ENCODE peak calls at places on chromosome 13, in four cellular contexts. X is K562, T is hepatocyte, G is SK-N-SH. S is an unnamed sample.

GRCh38 chr13:21338156-21338555 is 120.9 kb downstream of the ZDHHC20 start:
- DNase-seq in T (no peak), X (no peak), G (no peak), S (no peak)

GRCh38 chr13:67267136-67267535 is 37.0 kb upstream of the PCDH9 start:
- DNase-seq in X (no peak), T (no peak), G (no peak), S (no peak)

GRCh38 chr13:31909889-31910551 is 121.6 kb upstream of the FRY start:
- DNase-seq in G (peak; percentile 18), T (peak; percentile 82), X (peak; percentile 25), S (peak; percentile 44)

GRCh38 chr13:89708013-89708412 is 1639.5 kb upstream of the MIR17HG start:
- DNase-seq in G (no peak), T (no peak), X (no peak), S (no peak)

GRCh38 chr13:80726895-80727294 is 386.0 kb upstream of the SPRY2 start:
- DNase-seq in G (no peak), X (no peak), T (no peak), S (no peak)

GRCh38 chr13:94537740-94538630 is 58.0 kb downstream of the TGDS start:
- DNase-seq in G (no peak), X (no peak), T (no peak), S (no peak)

GRCh38 chr13:94182185-94182761 is 297.2 kb downstream of the DCT start:
- DNase-seq in T (peak; percentile 38), G (no peak), X (no peak), S (no peak)

GRCh38 chr13:74114202-74114601 is 20.0 kb downstream of the KLF12 start:
- DNase-seq in G (no peak), X (no peak), T (no peak), S (no peak)

GRCh38 chr13:87172166-87172825 is 498.9 kb upstream of the SLITRK5 start:
- DNase-seq in X (no peak), G (no peak), T (no peak), S (no peak)

GRCh38 chr13:36778083-36778671 is 40.8 kb upstream of the RFXAP start:
- DNase-seq in X (no peak), G (no peak), T (peak; percentile 55), S (no peak)

GRCh38 chr13:85254641-85255040 is 544.6 kb downstream of the SLITRK6 start:
- DNase-seq in T (no peak), X (no peak), G (no peak), S (no peak)

GRCh38 chr13:85508683-85509329 is 290.4 kb downstream of the SLITRK6 start:
- DNase-seq in X (no peak), T (no peak), G (no peak), S (no peak)

GRCh38 chr13:113669231-113669870 is 2.3 kb downstream of the GRK1 start:
- DNase-seq in T (no peak), X (no peak), G (no peak), S (no peak)

DNA sequence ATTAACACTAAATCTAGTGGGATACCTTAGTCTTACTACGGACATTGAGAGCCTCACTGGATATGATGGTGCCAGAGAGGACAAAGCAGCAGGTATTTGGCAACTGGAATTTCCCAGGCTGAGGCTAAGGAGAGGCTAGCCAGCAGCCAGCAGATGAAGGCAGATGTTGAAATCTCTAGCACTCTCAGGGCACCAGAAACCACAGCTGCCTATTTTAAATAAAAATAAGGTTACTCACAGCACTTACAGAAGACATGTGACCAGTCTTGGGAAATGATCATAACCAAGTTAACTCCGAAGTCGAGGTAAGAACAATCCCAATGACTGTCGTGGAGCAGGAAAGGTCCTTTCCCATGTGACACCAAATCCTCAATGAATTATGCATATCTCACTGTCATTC is 1726.0 kb downstream of the EFNB2 start:
- DNase-seq in G (no peak), X (no peak), T (no peak), S (peak; percentile 68)
- H3K4me2 ChIP-seq in G (no peak overlapping the region), X (no peak overlapping the region), T (no peak overlapping the region), S (peak overlapping the region; percentile 40)

GRCh38 chr13:61413572-61413971 is 2.1 kb downstream of the PCDH20 start:
- DNase-seq in G (peak; percentile 55), T (peak; percentile 11), X (no peak), S (no peak)

GRCh38 chr13:61410669-61411297 is 4.9 kb downstream of the PCDH20 start:
- DNase-seq in X (no peak), G (peak; percentile 44), T (peak; percentile 44), S (no peak)

GRCh38 chr13:61414136-61414535 is 1.5 kb downstream of the PCDH20 start:
- DNase-seq in G (peak; percentile 41), X (no peak), T (no peak), S (no peak)

GRCh38 chr13:61406275-61406674 is 9.4 kb downstream of the PCDH20 start:
- DNase-seq in G (no peak), T (no peak), X (no peak), S (no peak)

DNA sequence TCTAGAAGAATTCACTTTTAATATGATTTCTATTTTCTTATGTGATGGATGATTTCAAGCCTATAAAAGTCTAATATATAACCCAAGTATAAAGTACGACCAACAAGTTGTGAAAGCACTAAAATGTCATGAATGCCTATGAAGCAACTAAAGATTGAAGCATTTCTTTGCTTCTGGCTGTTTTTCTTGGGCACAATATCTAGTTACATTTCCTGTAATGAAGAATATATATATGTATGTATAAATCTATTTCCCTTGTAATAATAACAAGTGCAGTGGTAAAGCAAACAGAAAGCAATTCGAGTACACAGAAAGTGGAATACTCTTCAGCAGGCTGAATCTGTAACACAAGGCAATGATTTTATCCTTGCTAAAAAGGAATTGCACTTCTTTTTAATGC is 5.4 kb downstream of the PCDH20 start:
- DNase-seq in G (no peak), T (no peak), X (no peak), S (no peak)
- H3K4me3 ChIP-seq in G (no peak overlapping the region), T (no peak overlapping the region), X (no peak overlapping the region), S (no peak overlapping the region)

DNA sequence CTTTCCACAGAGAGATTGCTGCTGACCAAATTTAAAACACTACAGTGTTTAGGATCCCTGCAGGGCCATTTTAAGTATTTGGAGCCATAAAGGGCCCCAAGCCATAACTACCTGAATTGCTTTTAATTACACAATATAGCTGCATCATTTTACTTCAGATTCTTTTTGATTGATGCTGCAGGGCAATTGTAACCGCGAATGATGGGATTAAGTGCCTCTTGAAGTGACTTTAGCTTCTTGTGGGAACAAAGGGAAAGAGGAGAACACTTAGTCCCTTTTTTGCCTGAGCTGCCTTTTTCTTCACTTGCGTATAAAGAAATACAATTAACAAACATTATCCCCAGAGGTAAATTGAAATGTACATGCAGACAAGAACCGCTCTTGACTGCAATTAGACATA is 228.5 kb downstream of the ZIC5 start:
- DNase-seq in X (no peak), G (no peak), T (no peak), S (no peak)
- H2AFZ ChIP-seq in X (no peak overlapping the region), G (no peak overlapping the region), T (no peak overlapping the region), S (no peak overlapping the region)

GRCh38 chr13:110838867-110839538 is 75.9 kb downstream of the ANKRD10 start:
- DNase-seq in X (no peak), G (no peak), T (no peak), S (no peak)
- H3K4me2 ChIP-seq in X (no peak overlapping the region), G (no peak overlapping the region), T (no peak overlapping the region), S (no peak overlapping the region)

GRCh38 chr13:23966221-23966690 is 69.0 kb upstream of the C1QTNF9B start:
- DNase-seq in T (no peak), G (no peak), X (no peak), S (no peak)
- H3K4me3 ChIP-seq in T (no peak overlapping the region), G (no peak overlapping the region), X (no peak overlapping the region), S (no peak overlapping the region)

GRCh38 chr13:79470666-79471065 is 10.3 kb upstream of the NDFIP2 start:
- DNase-seq in G (no peak), T (no peak), X (no peak), S (no peak)

GRCh38 chr13:79466852-79467251 is 14.1 kb upstream of the NDFIP2 start:
- DNase-seq in T (no peak), G (no peak), X (no peak), S (no peak)

GRCh38 chr13:79468819-79469218 is 12.1 kb upstream of the NDFIP2 start:
- DNase-seq in G (no peak), X (no peak), T (no peak), S (no peak)

GRCh38 chr13:79469608-79470007 is 11.3 kb upstream of the NDFIP2 start:
- DNase-seq in T (no peak), G (no peak), X (no peak), S (no peak)

DNA sequence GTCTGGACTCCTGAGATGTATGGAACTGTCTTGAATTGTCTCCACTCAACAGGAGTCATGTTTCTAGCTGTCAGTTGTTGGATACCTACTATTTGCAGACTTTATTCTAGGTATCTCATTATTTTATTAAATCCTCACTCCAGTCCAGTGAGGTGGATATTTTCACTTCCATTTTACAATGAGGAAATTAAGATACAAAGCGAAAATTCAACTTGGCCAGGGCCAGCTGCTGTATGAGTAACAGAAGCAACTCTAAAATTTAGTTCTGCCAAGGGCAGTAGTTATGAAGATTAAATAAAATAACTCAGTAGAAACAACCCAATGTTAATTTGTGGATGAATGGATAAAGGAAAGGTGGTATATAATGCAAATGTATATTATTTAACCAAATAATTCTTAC is 12.6 kb upstream of the NDFIP2 start:
- DNase-seq in G (no peak), X (no peak), T (no peak), S (no peak)
- H2AFZ ChIP-seq in G (no peak overlapping the region), X (peak overlapping the region; percentile 39), T (no peak overlapping the region), S (no peak overlapping the region)

GRCh38 chr13:43364210-43365041 is 341.0 kb downstream of the DNAJC15 start:
- DNase-seq in X (no peak), T (no peak), G (no peak), S (no peak)
- H3K4me2 ChIP-seq in X (no peak overlapping the region), T (peak overlapping the region; percentile 43), G (peak overlapping the region; percentile 46), S (no peak overlapping the region)

GRCh38 chr13:33205224-33205623 is 80.3 kb downstream of the STARD13 start:
- DNase-seq in T (no peak), G (no peak), X (no peak), S (no peak)
- H3K4me3 ChIP-seq in T (no peak overlapping the region), G (peak overlapping the region; percentile 51), X (no peak overlapping the region), S (no peak overlapping the region)

GRCh38 chr13:28620011-28620830 is 38.7 kb upstream of the POMP start:
- DNase-seq in G (no peak), X (no peak), T (no peak), S (no peak)

GRCh38 chr13:28613562-28613961 is 45.4 kb upstream of the POMP start:
- DNase-seq in G (no peak), T (peak; percentile 34), X (no peak), S (no peak)

GRCh38 chr13:28622286-28622685 is 36.6 kb upstream of the POMP start:
- DNase-seq in G (no peak), X (no peak), T (no peak), S (no peak)

GRCh38 chr13:28621439-28621838 is 37.5 kb upstream of the POMP start:
- DNase-seq in X (no peak), G (no peak), T (no peak), S (no peak)

GRCh38 chr13:28618595-28618994 is 40.3 kb upstream of the POMP start:
- DNase-seq in X (no peak), T (no peak), G (peak; percentile 10), S (no peak)
- H2AFZ ChIP-seq in X (peak overlapping the region; percentile 60), T (no peak overlapping the region), G (peak overlapping the region; percentile 27), S (no peak overlapping the region)